ENCODE peak calls at places on chromosomes 12 and 14, in nine cellular contexts. One of them, this sample, is unnamed.

GRCh38 chr12:13101854-13102375 is 1.6 kb downstream of the GSG1 start:
- DNase-seq in A549: peak; percentile 85
- DNase-seq in AG09309: no peak
- DNase-seq in adipocyte: peak; percentile 67
- DNase-seq in CD8-positive, alpha-beta T cell: peak; percentile 41
- DNase-seq in adrenal gland: no peak
- DNase-seq in effector memory CD4-positive, alpha-beta T cell: peak; percentile 16
- DNase-seq in pancreas: no peak
- DNase-seq in mucosa of descending colon: no peak
- DNase-seq in this sample: no peak

GRCh38 chr14:54893151-54893760 is 9.4 kb downstream of the GCH1 start:
- DNase-seq in A549: peak; percentile 56
- DNase-seq in AG09309: no peak
- DNase-seq in adipocyte: peak; percentile 83
- DNase-seq in CD8-positive, alpha-beta T cell: no peak
- DNase-seq in adrenal gland: no peak
- DNase-seq in effector memory CD4-positive, alpha-beta T cell: no peak
- DNase-seq in pancreas: no peak
- DNase-seq in mucosa of descending colon: no peak
- DNase-seq in this sample: peak; percentile 7

GRCh38 chr14:78342879-78343278 is 172.7 kb downstream of the NRXN3 start:
- DNase-seq in A549: no peak
- DNase-seq in AG09309: no peak
- DNase-seq in adipocyte: no peak
- DNase-seq in CD8-positive, alpha-beta T cell: no peak
- DNase-seq in adrenal gland: no peak
- DNase-seq in effector memory CD4-positive, alpha-beta T cell: no peak
- DNase-seq in pancreas: no peak
- DNase-seq in mucosa of descending colon: no peak
- DNase-seq in this sample: no peak

GRCh38 chr14:34364201-34364600 is 97.8 kb downstream of the SPTSSA start:
- DNase-seq in A549: no peak
- DNase-seq in AG09309: no peak
- DNase-seq in adipocyte: no peak
- DNase-seq in CD8-positive, alpha-beta T cell: no peak
- DNase-seq in adrenal gland: no peak
- DNase-seq in effector memory CD4-positive, alpha-beta T cell: no peak
- DNase-seq in pancreas: no peak
- DNase-seq in mucosa of descending colon: no peak
- DNase-seq in this sample: no peak

GRCh38 chr12:131799828-131800593 is 28.2 kb upstream of the MMP17 start:
- DNase-seq in A549: no peak
- DNase-seq in AG09309: no peak
- DNase-seq in adipocyte: no peak
- DNase-seq in CD8-positive, alpha-beta T cell: no peak
- DNase-seq in adrenal gland: no peak
- DNase-seq in effector memory CD4-positive, alpha-beta T cell: no peak
- DNase-seq in pancreas: no peak
- DNase-seq in mucosa of descending colon: no peak
- DNase-seq in this sample: no peak

GRCh38 chr14:26605602-26606001 is 7.8 kb upstream of the NOVA1 start:
- DNase-seq in A549: no peak
- DNase-seq in AG09309: no peak
- DNase-seq in adipocyte: no peak
- DNase-seq in CD8-positive, alpha-beta T cell: no peak
- DNase-seq in adrenal gland: no peak
- DNase-seq in effector memory CD4-positive, alpha-beta T cell: no peak
- DNase-seq in pancreas: no peak
- DNase-seq in mucosa of descending colon: no peak
- DNase-seq in this sample: no peak

GRCh38 chr14:73741386-73741875 is 27.2 kb upstream of the PNMA1 start:
- DNase-seq in A549: peak; percentile 61
- DNase-seq in AG09309: no peak
- DNase-seq in adipocyte: peak; percentile 71
- DNase-seq in CD8-positive, alpha-beta T cell: peak; percentile 75
- DNase-seq in adrenal gland: no peak
- DNase-seq in effector memory CD4-positive, alpha-beta T cell: peak; percentile 64
- DNase-seq in pancreas: peak; percentile 63
- DNase-seq in mucosa of descending colon: peak; percentile 89
- DNase-seq in this sample: no peak

GRCh38 chr12:124780752-124781685 is 82.6 kb downstream of the SCARB1 start:
- DNase-seq in A549: no peak
- DNase-seq in AG09309: no peak
- DNase-seq in adipocyte: no peak
- DNase-seq in CD8-positive, alpha-beta T cell: no peak
- DNase-seq in adrenal gland: peak; percentile 61
- DNase-seq in effector memory CD4-positive, alpha-beta T cell: no peak
- DNase-seq in pancreas: no peak
- DNase-seq in mucosa of descending colon: no peak
- DNase-seq in this sample: no peak

GRCh38 chr14:86961106-86961716 is 1031.8 kb downstream of the GALC start:
- DNase-seq in A549: peak; percentile 18
- DNase-seq in AG09309: no peak
- DNase-seq in adipocyte: peak; percentile 3
- DNase-seq in CD8-positive, alpha-beta T cell: no peak
- DNase-seq in adrenal gland: no peak
- DNase-seq in effector memory CD4-positive, alpha-beta T cell: no peak
- DNase-seq in pancreas: no peak
- DNase-seq in mucosa of descending colon: no peak
- DNase-seq in this sample: no peak

GRCh38 chr12:1796515-1797010 is 23.8 kb upstream of the LRTM2 start:
- DNase-seq in A549: no peak
- DNase-seq in AG09309: no peak
- DNase-seq in adipocyte: no peak
- DNase-seq in CD8-positive, alpha-beta T cell: peak; percentile 56
- DNase-seq in adrenal gland: no peak
- DNase-seq in effector memory CD4-positive, alpha-beta T cell: no peak
- DNase-seq in pancreas: peak; percentile 71
- DNase-seq in mucosa of descending colon: peak; percentile 76
- DNase-seq in this sample: no peak

GRCh38 chr14:30553311-30553989 is 5.5 kb upstream of the G2E3 start:
- DNase-seq in A549: peak; percentile 35
- DNase-seq in AG09309: no peak
- DNase-seq in adipocyte: peak; percentile 50
- DNase-seq in CD8-positive, alpha-beta T cell: no peak
- DNase-seq in adrenal gland: no peak
- DNase-seq in effector memory CD4-positive, alpha-beta T cell: no peak
- DNase-seq in pancreas: no peak
- DNase-seq in mucosa of descending colon: no peak
- DNase-seq in this sample: no peak

GRCh38 chr12:124411291-124411878 is 116.5 kb downstream of the RFLNA start:
- DNase-seq in A549: peak; percentile 57
- DNase-seq in AG09309: peak; percentile 89
- DNase-seq in adipocyte: peak; percentile 79
- DNase-seq in CD8-positive, alpha-beta T cell: no peak
- DNase-seq in adrenal gland: peak; percentile 77
- DNase-seq in effector memory CD4-positive, alpha-beta T cell: no peak
- DNase-seq in pancreas: no peak
- DNase-seq in mucosa of descending colon: no peak
- DNase-seq in this sample: peak; percentile 63

GRCh38 chr14:74524076-74524812 is 30.7 kb downstream of the ISCA2 start:
- DNase-seq in A549: no peak
- DNase-seq in AG09309: no peak
- DNase-seq in adipocyte: peak; percentile 27
- DNase-seq in CD8-positive, alpha-beta T cell: no peak
- DNase-seq in adrenal gland: no peak
- DNase-seq in effector memory CD4-positive, alpha-beta T cell: no peak
- DNase-seq in pancreas: no peak
- DNase-seq in mucosa of descending colon: no peak
- DNase-seq in this sample: no peak

GRCh38 chr12:31204995-31205582 is 120.9 kb downstream of the SINHCAF start:
- DNase-seq in A549: no peak
- DNase-seq in AG09309: peak; percentile 11
- DNase-seq in adipocyte: peak; percentile 60
- DNase-seq in CD8-positive, alpha-beta T cell: no peak
- DNase-seq in adrenal gland: no peak
- DNase-seq in effector memory CD4-positive, alpha-beta T cell: no peak
- DNase-seq in pancreas: no peak
- DNase-seq in mucosa of descending colon: no peak
- DNase-seq in this sample: peak; percentile 19

GRCh38 chr14:99426265-99426664 is 54.4 kb downstream of the SETD3 start:
- DNase-seq in A549: no peak
- DNase-seq in AG09309: no peak
- DNase-seq in adipocyte: no peak
- DNase-seq in CD8-positive, alpha-beta T cell: no peak
- DNase-seq in adrenal gland: no peak
- DNase-seq in effector memory CD4-positive, alpha-beta T cell: no peak
- DNase-seq in pancreas: no peak
- DNase-seq in mucosa of descending colon: no peak
- DNase-seq in this sample: no peak

GRCh38 chr12:16136206-16136605 is 141.3 kb downstream of the SLC15A5 start:
- DNase-seq in A549: no peak
- DNase-seq in AG09309: no peak
- DNase-seq in adipocyte: no peak
- DNase-seq in CD8-positive, alpha-beta T cell: no peak
- DNase-seq in adrenal gland: no peak
- DNase-seq in effector memory CD4-positive, alpha-beta T cell: no peak
- DNase-seq in pancreas: no peak
- DNase-seq in mucosa of descending colon: no peak
- DNase-seq in this sample: no peak

GRCh38 chr12:108563804-108564151 is 1.4 kb downstream of the ISCU start:
- DNase-seq in A549: no peak
- DNase-seq in AG09309: no peak
- DNase-seq in adipocyte: no peak
- DNase-seq in CD8-positive, alpha-beta T cell: no peak
- DNase-seq in adrenal gland: no peak
- DNase-seq in effector memory CD4-positive, alpha-beta T cell: no peak
- DNase-seq in pancreas: no peak
- DNase-seq in mucosa of descending colon: no peak
- DNase-seq in this sample: no peak
- H3K4me3 ChIP-seq in A549: peak overlapping the region; percentile 82
- H3K4me3 ChIP-seq in AG09309: peak overlapping the region; percentile 96
- H3K4me3 ChIP-seq in adipocyte: peak overlapping the region; percentile 96
- H3K4me3 ChIP-seq in CD8-positive, alpha-beta T cell: no peak overlapping the region
- H3K4me3 ChIP-seq in adrenal gland: no peak overlapping the region
- H3K4me3 ChIP-seq in effector memory CD4-positive, alpha-beta T cell: peak overlapping the region; percentile 96
- H3K4me3 ChIP-seq in pancreas: peak overlapping the region; percentile 88
- H3K4me3 ChIP-seq in mucosa of descending colon: no peak overlapping the region
- H3K4me3 ChIP-seq in this sample: peak overlapping the region; percentile 89

DNA sequence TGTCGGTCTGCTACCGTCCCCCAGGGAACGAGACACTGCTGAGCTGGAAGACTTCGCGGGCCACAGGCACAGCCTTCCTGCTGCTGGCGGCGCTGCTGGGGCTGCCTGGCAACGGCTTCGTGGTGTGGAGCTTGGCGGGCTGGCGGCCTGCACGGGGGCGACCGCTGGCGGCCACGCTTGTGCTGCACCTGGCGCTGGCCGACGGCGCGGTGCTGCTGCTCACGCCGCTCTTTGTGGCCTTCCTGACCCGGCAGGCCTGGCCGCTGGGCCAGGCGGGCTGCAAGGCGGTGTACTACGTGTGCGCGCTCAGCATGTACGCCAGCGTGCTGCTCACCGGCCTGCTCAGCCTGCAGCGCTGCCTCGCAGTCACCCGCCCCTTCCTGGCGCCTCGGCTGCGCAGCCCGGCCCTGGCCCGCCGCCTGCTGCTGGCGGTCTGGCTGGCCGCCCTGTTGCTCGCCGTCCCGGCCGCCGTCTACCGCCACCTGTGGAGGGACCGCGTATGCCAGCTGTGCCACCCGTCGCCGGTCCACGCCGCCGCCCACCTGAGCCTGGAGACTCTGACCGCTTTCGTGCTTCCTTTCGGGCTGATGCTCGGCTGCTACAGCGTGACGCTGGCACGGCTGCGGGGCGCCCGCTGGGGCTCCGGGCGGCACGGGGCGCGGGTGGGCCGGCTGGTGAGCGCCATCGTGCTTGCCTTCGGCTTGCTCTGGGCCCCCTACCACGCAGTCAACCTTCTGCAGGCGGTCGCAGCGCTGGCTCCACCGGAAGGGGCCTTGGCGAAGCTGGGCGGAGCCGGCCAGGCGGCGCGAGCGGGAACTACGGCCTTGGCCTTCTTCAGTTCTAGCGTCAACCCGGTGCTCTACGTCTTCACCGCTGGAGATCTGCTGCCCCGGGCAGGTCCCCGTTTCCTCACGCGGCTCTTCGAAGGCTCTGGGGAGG is at the start of gene LTB4R:
- DNase-seq in A549: no peak
- DNase-seq in AG09309: no peak
- DNase-seq in adipocyte: peak; percentile 55
- DNase-seq in CD8-positive, alpha-beta T cell: peak; percentile 67
- DNase-seq in adrenal gland: peak; percentile 80
- DNase-seq in effector memory CD4-positive, alpha-beta T cell: peak; percentile 58
- DNase-seq in pancreas: peak; percentile 91
- DNase-seq in mucosa of descending colon: peak; percentile 88
- DNase-seq in this sample: no peak
- H3K4me3 ChIP-seq in A549: no peak within 1 kb of the TSS
- H3K4me3 ChIP-seq in AG09309: no peak within 1 kb of the TSS
- H3K4me3 ChIP-seq in adipocyte: peak within 1 kb of the TSS; percentile 68
- H3K4me3 ChIP-seq in CD8-positive, alpha-beta T cell: peak within 1 kb of the TSS; percentile 52
- H3K4me3 ChIP-seq in adrenal gland: peak within 1 kb of the TSS; percentile 41
- H3K4me3 ChIP-seq in effector memory CD4-positive, alpha-beta T cell: peak within 1 kb of the TSS; percentile 47
- H3K4me3 ChIP-seq in pancreas: peak within 1 kb of the TSS; percentile 52
- H3K4me3 ChIP-seq in mucosa of descending colon: peak within 1 kb of the TSS; percentile 11
- H3K4me3 ChIP-seq in this sample: peak within 1 kb of the TSS; percentile 33

DNA sequence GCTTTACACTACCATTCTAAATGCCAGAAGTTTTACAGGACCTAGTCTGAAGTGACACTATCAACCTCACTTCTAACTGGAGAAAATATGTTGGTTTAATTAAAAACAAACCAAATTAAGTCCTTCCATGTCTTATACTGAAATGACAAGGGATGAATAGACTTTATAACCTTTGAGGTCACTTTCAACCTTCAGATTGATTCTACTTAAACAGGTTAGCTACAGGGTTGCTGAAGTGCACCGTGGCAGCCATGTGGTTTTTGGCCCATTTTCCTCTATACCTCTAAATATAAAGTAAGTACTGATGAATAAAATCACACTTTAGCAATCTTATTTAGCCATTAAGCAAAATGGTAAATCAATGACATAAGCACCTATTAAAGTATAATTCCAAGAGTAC is 3.9 kb downstream of the SLC38A2 start:
- DNase-seq in A549: no peak
- DNase-seq in AG09309: no peak
- DNase-seq in adipocyte: peak; percentile 20
- DNase-seq in CD8-positive, alpha-beta T cell: no peak
- DNase-seq in adrenal gland: no peak
- DNase-seq in effector memory CD4-positive, alpha-beta T cell: no peak
- DNase-seq in pancreas: no peak
- DNase-seq in mucosa of descending colon: no peak
- DNase-seq in this sample: no peak
- H3K4me3 ChIP-seq in A549: peak overlapping the region; percentile 91
- H3K4me3 ChIP-seq in AG09309: peak overlapping the region; percentile 88
- H3K4me3 ChIP-seq in adipocyte: peak overlapping the region; percentile 97
- H3K4me3 ChIP-seq in CD8-positive, alpha-beta T cell: peak overlapping the region; percentile 16
- H3K4me3 ChIP-seq in adrenal gland: no peak overlapping the region
- H3K4me3 ChIP-seq in effector memory CD4-positive, alpha-beta T cell: no peak overlapping the region
- H3K4me3 ChIP-seq in pancreas: peak overlapping the region; percentile 94
- H3K4me3 ChIP-seq in mucosa of descending colon: no peak overlapping the region
- H3K4me3 ChIP-seq in this sample: peak overlapping the region; percentile 73

DNA sequence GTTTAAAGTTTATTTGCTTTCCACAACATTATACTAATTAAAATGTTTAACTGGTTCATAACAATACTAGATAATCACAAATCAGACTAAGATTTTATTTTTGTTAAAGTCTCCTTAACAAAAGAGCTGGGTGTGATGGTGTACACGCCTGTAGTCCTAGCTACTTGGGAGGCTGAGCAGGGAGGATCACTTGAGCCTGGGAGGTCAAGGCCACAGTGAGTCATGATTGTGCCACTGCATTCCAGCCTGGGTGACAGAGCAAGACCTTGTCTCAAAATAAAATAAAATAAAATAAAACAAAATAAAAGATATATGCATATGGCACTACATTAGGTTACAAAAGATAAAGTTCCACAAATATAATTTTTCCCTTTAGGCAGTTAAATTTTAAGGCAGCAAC is 5.6 kb downstream of the MIS18BP1 start:
- DNase-seq in A549: peak; percentile 21
- DNase-seq in AG09309: no peak
- DNase-seq in adipocyte: no peak
- DNase-seq in CD8-positive, alpha-beta T cell: no peak
- DNase-seq in adrenal gland: no peak
- DNase-seq in effector memory CD4-positive, alpha-beta T cell: no peak
- DNase-seq in pancreas: no peak
- DNase-seq in mucosa of descending colon: no peak
- DNase-seq in this sample: no peak
- H3K4me3 ChIP-seq in A549: no peak overlapping the region
- H3K4me3 ChIP-seq in AG09309: no peak overlapping the region
- H3K4me3 ChIP-seq in adipocyte: no peak overlapping the region
- H3K4me3 ChIP-seq in CD8-positive, alpha-beta T cell: no peak overlapping the region
- H3K4me3 ChIP-seq in adrenal gland: no peak overlapping the region
- H3K4me3 ChIP-seq in effector memory CD4-positive, alpha-beta T cell: no peak overlapping the region
- H3K4me3 ChIP-seq in pancreas: no peak overlapping the region
- H3K4me3 ChIP-seq in mucosa of descending colon: no peak overlapping the region
- H3K4me3 ChIP-seq in this sample: no peak overlapping the region

This sample was measured in AG04449.